ENCODE peak calls at places on chromosomes 7 and 10, in six cellular contexts. V, S, D, R, W and A are unnamed samples.
A peak's percentile ranks its signal among the peaks of the same experiment; 100 is the strongest.

GRCh38 chr7:106045592-106045991 is 66.5 kb downstream of the SYPL1 start:
- DNase-seq in D (no peak), V (no peak), S (no peak), R (no peak), W (no peak), A (peak; percentile 3)

GRCh38 chr10:81814842-81815241 is 60.2 kb upstream of the NRG3 start:
- DNase-seq in R (no peak), V (no peak), D (no peak), W (no peak), S (no peak), A (no peak)

GRCh38 chr7:148815612-148816011 is 68.5 kb downstream of the EZH2 start:
- DNase-seq in R (no peak), W (no peak), D (no peak), S (no peak), V (no peak), A (no peak)

GRCh38 chr7:127396184-127396583 is 3.7 kb upstream of the ZNF800 start:
- DNase-seq in V (no peak), R (peak; percentile 30), S (no peak), D (no peak), W (no peak), A (peak; percentile 48)

GRCh38 chr10:99484626-99485581 is 47.8 kb upstream of the NKX2-3 start:
- DNase-seq in R (peak; percentile 71), S (no peak), V (peak; percentile 18), D (no peak), W (no peak), A (no peak)

GRCh38 chr10:112812571-112812970 is 137.5 kb upstream of the TCF7L2 start:
- DNase-seq in W (no peak), R (peak; percentile 65), V (no peak), D (no peak), S (no peak), A (no peak)

GRCh38 chr7:112362053-112362650 is 88.1 kb upstream of the IFRD1 start:
- DNase-seq in R (peak; percentile 40), V (no peak), D (no peak), S (no peak), W (no peak), A (no peak)

GRCh38 chr10:113088194-113088593 is 138.1 kb downstream of the TCF7L2 start:
- DNase-seq in W (no peak), D (no peak), V (no peak), R (no peak), S (no peak), A (no peak)

GRCh38 chr10:76037531-76037930 is 606.1 kb downstream of the LRMDA start:
- DNase-seq in W (no peak), R (no peak), D (no peak), S (no peak), V (no peak), A (no peak)

GRCh38 chr7:4714161-4714700 is 32.1 kb downstream of the FOXK1 start:
- DNase-seq in R (no peak), W (no peak), S (no peak), V (no peak), D (no peak), A (no peak)

GRCh38 chr10:71968553-71969474 is 4.6 kb downstream of the CHST3 start:
- DNase-seq in D (no peak), R (no peak), S (no peak), V (no peak), W (no peak), A (no peak)

GRCh38 chr10:5291501-5292195 is 73.1 kb upstream of the UCN3 start:
- DNase-seq in V (no peak), R (no peak), D (peak; percentile 76), W (no peak), S (peak; percentile 31), A (peak; percentile 46)

GRCh38 chr10:15245530-15245929 is 77.0 kb upstream of the NMT2 start:
- DNase-seq in R (peak; percentile 55), S (peak; percentile 21), V (no peak), D (no peak), W (no peak), A (no peak)

GRCh38 chr10:86391236-86391840 is 24.7 kb upstream of the GRID1 start:
- DNase-seq in W (no peak), S (no peak), R (no peak), V (no peak), D (no peak), A (no peak)

GRCh38 chr10:117790621-117791020 is 248.1 kb downstream of the EMX2 start:
- DNase-seq in R (no peak), D (no peak), V (no peak), S (no peak), W (no peak), A (no peak)

GRCh38 chr10:20767028-20767427 is 130.1 kb downstream of the NEBL start:
- DNase-seq in D (no peak), S (no peak), R (no peak), V (no peak), W (no peak), A (no peak)

GRCh38 chr7:129502708-129503685 is 666 bp downstream of the SMKR1 start:
- DNase-seq in D (peak; percentile 54), R (peak; percentile 69), W (peak; percentile 43), V (no peak), S (no peak), A (peak; percentile 7)

GRCh38 chr7:8190121-8190895 is 71.7 kb downstream of the ICA1 start:
- DNase-seq in D (no peak), S (peak; percentile 26), R (peak; percentile 82), V (peak; percentile 41), W (peak; percentile 54), A (peak; percentile 72)

GRCh38 chr10:1043532-1043995 is 5.4 kb downstream of the IDI1 start:
- DNase-seq in R (no peak), S (no peak), W (no peak), V (no peak), D (peak; percentile 66), A (peak; percentile 80)

GRCh38 chr7:155252388-155252957 is 45.2 kb upstream of the INSIG1 start:
- DNase-seq in D (no peak), S (no peak), W (no peak), R (no peak), V (no peak), A (no peak)

GRCh38 chr10:74243067-74243466 is 92.0 kb downstream of the ADK start:
- DNase-seq in S (no peak), D (no peak), V (no peak), R (no peak), W (no peak), A (no peak)

GRCh38 chr10:74233281-74233680 is 82.3 kb downstream of the ADK start:
- DNase-seq in S (no peak), D (no peak), V (no peak), R (peak; percentile 42), W (no peak), A (no peak)

GRCh38 chr10:74234569-74234968 is 83.5 kb downstream of the ADK start:
- DNase-seq in W (no peak), D (no peak), V (no peak), S (no peak), R (no peak), A (no peak)

DNA sequence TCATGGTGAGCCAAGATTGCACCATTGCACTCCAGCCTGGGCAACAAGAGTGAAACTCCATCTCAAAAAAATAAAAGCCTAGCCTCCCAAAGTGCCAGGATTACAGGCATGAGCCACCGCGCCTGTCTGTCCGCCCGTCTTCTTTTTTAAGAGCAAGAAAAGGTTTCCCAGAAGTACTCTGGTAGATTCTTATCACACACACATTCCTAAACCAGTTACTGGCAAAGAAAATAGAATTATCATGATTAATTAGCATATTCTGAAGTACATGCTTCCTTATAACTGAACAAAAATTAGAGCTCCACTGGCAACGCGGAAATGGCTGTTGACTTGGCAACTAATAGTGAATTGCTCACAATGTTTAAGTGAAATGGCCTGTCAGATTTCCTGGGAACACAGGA is 87.0 kb downstream of the ADK start:
- DNase-seq in W (no peak), R (no peak), S (no peak), D (no peak), V (no peak), A (no peak)
- H3K4me3 ChIP-seq in W (no peak overlapping the region), R (no peak overlapping the region), S (no peak overlapping the region), D (no peak overlapping the region), V (no peak overlapping the region), A (no peak overlapping the region)

GRCh38 chr7:101911011-101911799 is 93.8 kb downstream of the CUX1 start:
- DNase-seq in S (no peak), W (no peak), D (peak; percentile 56), V (no peak), R (no peak), A (no peak)

GRCh38 chr7:101913876-101914275 is 96.5 kb downstream of the CUX1 start:
- DNase-seq in D (no peak), V (no peak), R (no peak), S (no peak), W (no peak), A (no peak)

GRCh38 chr7:101913247-101913721 is 95.9 kb downstream of the CUX1 start:
- DNase-seq in D (peak; percentile 50), W (no peak), R (no peak), V (no peak), S (no peak), A (no peak)

GRCh38 chr7:101911800-101912705 is 94.6 kb downstream of the CUX1 start:
- DNase-seq in W (no peak), R (no peak), V (no peak), S (no peak), D (peak; percentile 90), A (no peak)

DNA sequence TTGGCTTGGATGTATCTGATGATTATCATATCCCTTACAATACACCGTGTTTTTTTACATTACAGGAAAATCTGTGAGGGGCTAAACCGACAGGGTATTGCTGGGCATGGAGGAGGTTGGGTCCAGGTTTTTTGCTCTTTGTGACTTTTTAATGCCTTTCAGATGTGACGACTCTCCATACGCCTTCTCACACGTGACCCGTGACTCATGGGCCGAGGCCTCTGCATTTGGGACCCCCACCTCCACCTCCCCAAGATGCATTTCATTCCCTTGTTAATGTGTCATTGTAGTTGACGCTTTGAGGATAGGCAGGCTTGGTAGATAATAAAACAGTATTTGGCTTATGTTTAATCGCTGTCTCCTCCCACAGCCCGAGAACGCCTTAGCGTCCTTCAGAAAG is 95.3 kb downstream of the CUX1 start:
- DNase-seq in S (no peak), W (no peak), V (no peak), R (no peak), D (no peak), A (no peak)
- H3K4me3 ChIP-seq in S (no peak overlapping the region), W (no peak overlapping the region), V (no peak overlapping the region), R (no peak overlapping the region), D (no peak overlapping the region), A (no peak overlapping the region)

GRCh38 chr7:88226886-88227516 is 7.2 kb upstream of the SRI start:
- DNase-seq in D (no peak), R (no peak), W (no peak), S (peak; percentile 68), V (no peak), A (no peak)
- H3K4me3 ChIP-seq in D (no peak overlapping the region), R (no peak overlapping the region), W (no peak overlapping the region), S (peak overlapping the region; percentile 22), V (no peak overlapping the region), A (no peak overlapping the region)

DNA sequence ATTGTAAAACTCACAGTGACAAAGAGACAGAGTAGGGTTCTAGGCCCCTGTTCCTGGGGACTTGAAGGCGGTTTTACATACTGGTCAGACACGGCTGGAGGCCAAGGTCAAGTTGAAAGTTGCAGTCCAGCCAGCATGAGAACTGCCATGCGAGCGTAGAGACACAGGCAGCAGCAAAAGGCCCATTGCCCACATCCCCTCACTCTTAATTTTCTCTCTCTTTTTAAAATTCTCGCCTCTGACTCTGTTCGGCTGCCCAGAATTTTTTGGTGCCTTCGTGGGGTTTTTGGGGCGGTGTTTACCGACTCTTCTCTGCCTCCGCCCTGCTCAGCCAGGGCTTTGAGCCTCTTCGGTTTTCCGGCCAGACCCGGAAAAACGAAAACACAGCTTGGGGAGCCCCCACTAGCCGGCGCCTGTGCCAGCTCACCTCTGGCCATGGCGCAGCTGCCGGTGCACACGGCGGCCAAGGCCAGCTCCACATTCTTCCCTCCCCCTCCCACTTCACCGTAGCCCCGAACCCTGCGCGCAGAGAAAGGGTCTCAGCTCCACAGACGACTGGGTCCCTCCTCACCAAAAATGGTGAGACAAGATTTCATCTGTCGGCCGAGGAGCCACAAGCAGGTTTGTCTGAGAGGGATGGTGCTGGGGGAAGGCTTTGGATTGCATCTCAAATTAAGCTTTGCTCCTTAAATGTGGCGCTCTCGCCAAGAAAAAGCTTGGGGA is 2.3 kb upstream of the HOXA13 start:
- DNase-seq in W (no peak), S (no peak), D (no peak), R (no peak), V (no peak), A (no peak)
- H3K4me3 ChIP-seq in W (no peak overlapping the region), S (no peak overlapping the region), D (no peak overlapping the region), R (peak overlapping the region; percentile 30), V (no peak overlapping the region), A (no peak overlapping the region)